ENCODE peak calls at places on chromosomes 13 and 19, in six cellular contexts. One of them, this sample, is unnamed.

GRCh38 chr19:8476524-8476923 is 25.9 kb downstream of the PRAM1 start:
- DNase-seq in stimulated activated CD4-positive, alpha-beta T cell treated with anti-CD3 and anti-CD28 coated beads, Interleukin-1b, Interleukin-23, amount 100 ng/mL, for 48 hours: no peak
- DNase-seq in AG08396: no peak
- DNase-seq in fibroblast of lung: no peak
- DNase-seq in left colon: no peak
- DNase-seq in astrocyte: no peak
- DNase-seq in this sample: no peak

GRCh38 chr13:51475727-51476521 is 23.1 kb upstream of the INTS6 start:
- DNase-seq in stimulated activated CD4-positive, alpha-beta T cell treated with anti-CD3 and anti-CD28 coated beads, Interleukin-1b, Interleukin-23, amount 100 ng/mL, for 48 hours: no peak
- DNase-seq in AG08396: peak
- DNase-seq in fibroblast of lung: peak
- DNase-seq in left colon: no peak
- DNase-seq in astrocyte: peak
- DNase-seq in this sample: no peak

GRCh38 chr19:41323430-41324125 is 13.6 kb downstream of the CCDC97 start:
- DNase-seq in stimulated activated CD4-positive, alpha-beta T cell treated with anti-CD3 and anti-CD28 coated beads, Interleukin-1b, Interleukin-23, amount 100 ng/mL, for 48 hours: no peak
- DNase-seq in AG08396: peak
- DNase-seq in fibroblast of lung: peak
- DNase-seq in left colon: peak
- DNase-seq in astrocyte: peak
- DNase-seq in this sample: peak

GRCh38 chr13:114146173-114146572 is 13.8 kb upstream of the RASA3 start:
- DNase-seq in stimulated activated CD4-positive, alpha-beta T cell treated with anti-CD3 and anti-CD28 coated beads, Interleukin-1b, Interleukin-23, amount 100 ng/mL, for 48 hours: no peak
- DNase-seq in AG08396: no peak
- DNase-seq in fibroblast of lung: no peak
- DNase-seq in left colon: no peak
- DNase-seq in astrocyte: no peak
- DNase-seq in this sample: no peak

GRCh38 chr19:47443331-47443730 is 24.0 kb upstream of the MEIS3 start:
- DNase-seq in stimulated activated CD4-positive, alpha-beta T cell treated with anti-CD3 and anti-CD28 coated beads, Interleukin-1b, Interleukin-23, amount 100 ng/mL, for 48 hours: no peak
- DNase-seq in AG08396: no peak
- DNase-seq in fibroblast of lung: no peak
- DNase-seq in left colon: no peak
- DNase-seq in astrocyte: no peak
- DNase-seq in this sample: no peak

GRCh38 chr13:112072531-112073244 is 5.7 kb downstream of the SOX1 start:
- DNase-seq in stimulated activated CD4-positive, alpha-beta T cell treated with anti-CD3 and anti-CD28 coated beads, Interleukin-1b, Interleukin-23, amount 100 ng/mL, for 48 hours: no peak
- DNase-seq in AG08396: no peak
- DNase-seq in fibroblast of lung: no peak
- DNase-seq in left colon: no peak
- DNase-seq in astrocyte: no peak
- DNase-seq in this sample: no peak

GRCh38 chr19:6730153-6730804 is 7.1 kb downstream of the GPR108 start:
- DNase-seq in stimulated activated CD4-positive, alpha-beta T cell treated with anti-CD3 and anti-CD28 coated beads, Interleukin-1b, Interleukin-23, amount 100 ng/mL, for 48 hours: peak
- DNase-seq in AG08396: no peak
- DNase-seq in fibroblast of lung: no peak
- DNase-seq in left colon: peak
- DNase-seq in astrocyte: no peak
- DNase-seq in this sample: peak

GRCh38 chr13:85366759-85367417 is 432.3 kb downstream of the SLITRK6 start:
- DNase-seq in stimulated activated CD4-positive, alpha-beta T cell treated with anti-CD3 and anti-CD28 coated beads, Interleukin-1b, Interleukin-23, amount 100 ng/mL, for 48 hours: no peak
- DNase-seq in AG08396: no peak
- DNase-seq in fibroblast of lung: peak
- DNase-seq in left colon: no peak
- DNase-seq in astrocyte: no peak
- DNase-seq in this sample: no peak

GRCh38 chr13:33487575-33488243 is 202.2 kb upstream of the STARD13 start:
- DNase-seq in stimulated activated CD4-positive, alpha-beta T cell treated with anti-CD3 and anti-CD28 coated beads, Interleukin-1b, Interleukin-23, amount 100 ng/mL, for 48 hours: no peak
- DNase-seq in AG08396: peak
- DNase-seq in fibroblast of lung: peak
- DNase-seq in left colon: no peak
- DNase-seq in astrocyte: no peak
- DNase-seq in this sample: peak

GRCh38 chr13:77749481-77749880 is 52.0 kb downstream of the SLAIN1 start:
- DNase-seq in stimulated activated CD4-positive, alpha-beta T cell treated with anti-CD3 and anti-CD28 coated beads, Interleukin-1b, Interleukin-23, amount 100 ng/mL, for 48 hours: no peak
- DNase-seq in AG08396: no peak
- DNase-seq in fibroblast of lung: no peak
- DNase-seq in left colon: no peak
- DNase-seq in astrocyte: no peak
- DNase-seq in this sample: no peak

GRCh38 chr19:32662186-32662585 is 12.8 kb downstream of the ANKRD27 start:
- DNase-seq in stimulated activated CD4-positive, alpha-beta T cell treated with anti-CD3 and anti-CD28 coated beads, Interleukin-1b, Interleukin-23, amount 100 ng/mL, for 48 hours: no peak
- DNase-seq in AG08396: no peak
- DNase-seq in fibroblast of lung: peak
- DNase-seq in left colon: no peak
- DNase-seq in astrocyte: peak
- DNase-seq in this sample: peak

GRCh38 chr13:24135674-24136300 is 24.7 kb upstream of the SPATA13 start:
- DNase-seq in stimulated activated CD4-positive, alpha-beta T cell treated with anti-CD3 and anti-CD28 coated beads, Interleukin-1b, Interleukin-23, amount 100 ng/mL, for 48 hours: no peak
- DNase-seq in AG08396: no peak
- DNase-seq in fibroblast of lung: peak
- DNase-seq in left colon: no peak
- DNase-seq in astrocyte: peak
- DNase-seq in this sample: no peak

GRCh38 chr19:8144273-8144672 is 5.1 kb downstream of the FBN3 start:
- DNase-seq in stimulated activated CD4-positive, alpha-beta T cell treated with anti-CD3 and anti-CD28 coated beads, Interleukin-1b, Interleukin-23, amount 100 ng/mL, for 48 hours: no peak
- DNase-seq in AG08396: no peak
- DNase-seq in fibroblast of lung: no peak
- DNase-seq in left colon: no peak
- DNase-seq in astrocyte: no peak
- DNase-seq in this sample: peak

GRCh38 chr13:33383724-33384577 is 98.4 kb upstream of the STARD13 start:
- DNase-seq in stimulated activated CD4-positive, alpha-beta T cell treated with anti-CD3 and anti-CD28 coated beads, Interleukin-1b, Interleukin-23, amount 100 ng/mL, for 48 hours: no peak
- DNase-seq in AG08396: no peak
- DNase-seq in fibroblast of lung: peak
- DNase-seq in left colon: no peak
- DNase-seq in astrocyte: no peak
- DNase-seq in this sample: no peak

GRCh38 chr19:45098521-45099464 is 5.8 kb downstream of the PPP1R37 start:
- DNase-seq in stimulated activated CD4-positive, alpha-beta T cell treated with anti-CD3 and anti-CD28 coated beads, Interleukin-1b, Interleukin-23, amount 100 ng/mL, for 48 hours: no peak
- DNase-seq in AG08396: no peak
- DNase-seq in fibroblast of lung: peak
- DNase-seq in left colon: no peak
- DNase-seq in astrocyte: peak
- DNase-seq in this sample: no peak

GRCh38 chr19:14089412-14089661 is 1.2 kb downstream of the SAMD1 start:
- DNase-seq in stimulated activated CD4-positive, alpha-beta T cell treated with anti-CD3 and anti-CD28 coated beads, Interleukin-1b, Interleukin-23, amount 100 ng/mL, for 48 hours: no peak
- DNase-seq in AG08396: peak
- DNase-seq in fibroblast of lung: peak
- DNase-seq in left colon: no peak
- DNase-seq in astrocyte: peak
- DNase-seq in this sample: no peak